ENCODE peak calls at places on chromosomes 4 and X, in seven cellular contexts. U is A549, E is IMR-90, M is H1, W is GM12878, J is HCT116, B is K562. Q is an unnamed sample.

GRCh38 chr4:123564758-123565346 is 168.3 kb downstream of the SPRY1 start:
- DNase-seq in U (peak), E (peak), M (peak), W (peak), J (peak), B (peak), Q (peak)

GRCh38 chr4:15010038-15010585 is 7.8 kb downstream of the CPEB2 start:
- DNase-seq in U (no peak), E (no peak), M (no peak), W (no peak), J (no peak), B (no peak), Q (no peak)

GRCh38 chr4:54400802-54401201 is 171.7 kb downstream of the PDGFRA start:
- DNase-seq in U (no peak), E (peak), M (no peak), W (no peak), J (no peak), B (no peak), Q (no peak)

GRCh38 chr4:89287945-89288344 is 19.7 kb downstream of the GPRIN3 start:
- DNase-seq in U (no peak), E (no peak), M (no peak), W (no peak), J (no peak), B (no peak), Q (no peak)

GRCh38 chrX:41664307-41665299 is 24.2 kb upstream of the GPR34 start:
- DNase-seq in U (no peak), E (peak), M (no peak), W (no peak), J (no peak), B (no peak), Q (no peak)

GRCh38 chr4:10728016-10728415 is 43.4 kb upstream of the CLNK start:
- DNase-seq in U (no peak), E (no peak), M (no peak), W (no peak), J (no peak), B (no peak), Q (no peak)

GRCh38 chrX:39261446-39262147 is 460.3 kb downstream of the MID1IP1 start:
- DNase-seq in U (peak), E (no peak), M (no peak), W (no peak), J (peak), B (peak), Q (peak)

GRCh38 chr4:76214269-76214628 is 625 bp upstream of the SCARB2 start:
- DNase-seq in U (no peak), E (no peak), M (no peak), W (no peak), J (no peak), B (no peak), Q (no peak)

GRCh38 chr4:52260507-52261302 is 209.6 kb downstream of the SPATA18 start:
- DNase-seq in U (no peak), E (no peak), M (no peak), W (no peak), J (no peak), B (no peak), Q (no peak)

GRCh38 chr4:134747108-134747805 is 545.7 kb upstream of the PABPC4L start:
- DNase-seq in U (no peak), E (no peak), M (no peak), W (no peak), J (no peak), B (no peak), Q (peak)

GRCh38 chr4:113433536-113434246 is 327.8 kb downstream of the CAMK2D start:
- DNase-seq in U (no peak), E (no peak), M (no peak), W (no peak), J (no peak), B (no peak), Q (no peak)

GRCh38 chr4:74658114-74658513 is 136.2 kb downstream of the BTC start:
- DNase-seq in U (no peak), E (no peak), M (no peak), W (no peak), J (no peak), B (no peak), Q (peak)

GRCh38 chr4:74659576-74660411 is 134.5 kb downstream of the BTC start:
- DNase-seq in U (peak), E (peak), M (no peak), W (no peak), J (peak), B (peak), Q (peak)

GRCh38 chr4:74660866-74661265 is 133.5 kb downstream of the BTC start:
- DNase-seq in U (no peak), E (no peak), M (no peak), W (no peak), J (no peak), B (no peak), Q (no peak)

GRCh38 chr4:74663631-74664030 is 130.7 kb downstream of the BTC start:
- DNase-seq in U (no peak), E (no peak), M (no peak), W (no peak), J (no peak), B (no peak), Q (no peak)

GRCh38 chr4:74661427-74662171 is 132.7 kb downstream of the BTC start:
- DNase-seq in U (no peak), E (peak), M (no peak), W (no peak), J (no peak), B (no peak), Q (peak)
- TF ChIP-seq CEBPB in U (peak), E (no peak), M (no peak), W (no peak), J (no peak), B (no peak), Q (no peak)

DNA sequence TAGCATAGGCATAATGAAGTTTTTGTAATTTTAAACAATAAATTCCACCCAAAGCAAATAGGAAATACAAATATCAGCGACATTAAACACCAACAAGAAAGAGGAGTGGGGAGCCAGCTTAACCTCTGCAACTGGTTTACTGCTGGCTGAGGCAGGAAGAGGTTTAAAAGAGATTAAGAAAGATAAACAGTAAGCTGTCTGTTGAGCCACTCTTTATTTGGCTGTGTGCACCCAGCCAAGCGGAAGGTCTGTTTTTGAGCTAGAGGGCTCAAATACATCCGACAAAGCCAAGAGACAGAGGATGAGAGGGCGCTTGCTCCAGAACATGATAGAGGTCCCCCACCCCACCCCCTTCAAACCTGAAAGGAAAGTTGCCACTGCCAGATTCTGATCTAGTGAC is 191.4 kb downstream of the MGST2 start:
- DNase-seq in U (no peak), E (peak), M (no peak), W (no peak), J (no peak), B (no peak), Q (peak)
- TF ChIP-seq CEBPB in U (no peak), E (no peak), M (no peak), W (no peak), J (no peak), B (no peak), Q (no peak)

GRCh38 chr4:184846531-184846930 is 20.8 kb upstream of the ACSL1 start:
- DNase-seq in U (no peak), E (no peak), M (no peak), W (no peak), J (no peak), B (no peak), Q (no peak)
- TF ChIP-seq CEBPB in U (no peak), E (no peak), M (no peak), W (no peak), J (no peak), B (no peak), Q (no peak)

DNA sequence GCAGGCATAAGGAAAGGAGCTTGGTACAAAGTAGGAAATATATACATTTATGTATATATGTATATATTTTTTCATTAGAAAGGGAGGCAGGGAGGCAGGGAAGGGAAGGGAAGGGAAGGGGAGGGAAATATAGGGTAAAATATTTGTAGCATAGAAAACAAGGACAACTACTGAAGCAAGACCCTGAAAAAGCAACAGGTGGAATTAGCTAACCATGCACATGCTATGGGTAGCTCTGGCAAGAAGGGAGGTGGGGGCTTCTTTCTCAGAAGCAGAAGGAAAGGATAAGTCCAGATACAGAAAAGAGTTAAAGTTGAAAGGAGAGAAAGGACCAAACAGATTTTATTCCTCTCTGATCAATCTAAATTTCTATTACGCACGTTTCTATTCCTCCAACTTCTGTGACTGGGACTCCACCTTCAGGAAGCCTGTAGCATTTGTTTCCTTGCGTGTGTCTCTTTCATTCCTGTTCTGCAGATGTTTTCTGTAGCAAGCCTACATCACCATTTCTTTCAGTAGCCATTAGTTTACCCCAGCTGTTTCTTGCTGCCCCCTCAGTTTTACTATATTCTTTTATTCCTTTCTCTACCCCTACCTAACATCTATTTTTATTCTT is 82.9 kb downstream of the OR13H1 start:
- DNase-seq in U (peak), E (no peak), M (no peak), W (no peak), J (peak), B (no peak), Q (no peak)
- TF ChIP-seq CEBPB in U (no peak), E (no peak), M (no peak), W (no peak), J (no peak), B (no peak), Q (no peak)

GRCh38 chr4:16597829-16598228 is 300.6 kb downstream of the LDB2 start:
- DNase-seq in U (no peak), E (peak), M (no peak), W (no peak), J (no peak), B (no peak), Q (peak)

GRCh38 chr4:16603178-16603577 is 295.3 kb downstream of the LDB2 start:
- DNase-seq in U (no peak), E (no peak), M (no peak), W (no peak), J (no peak), B (no peak), Q (no peak)

GRCh38 chr4:16596267-16596666 is 302.2 kb downstream of the LDB2 start:
- DNase-seq in U (no peak), E (no peak), M (no peak), W (no peak), J (no peak), B (no peak), Q (no peak)

GRCh38 chr4:16598241-16599224 is 299.9 kb downstream of the LDB2 start:
- DNase-seq in U (no peak), E (peak), M (no peak), W (no peak), J (no peak), B (no peak), Q (peak)
- TF ChIP-seq CEBPB in U (no peak), E (no peak), M (no peak), W (no peak), J (no peak), B (no peak), Q (no peak)